ENCODE peak calls at places on chromosome 21, in four cellular contexts. L, U, R and O are unnamed samples.

GRCh38 chr21:45923146-45923545 is 58.4 kb upstream of the COL6A1 start:
- DNase-seq in L (peak), U (peak), R (peak), O (no peak)

GRCh38 chr21:37758997-37759396 is 157.3 kb downstream of the KCNJ6 start:
- DNase-seq in L (peak), U (peak), R (peak), O (no peak)

GRCh38 chr21:18249542-18250152 is 5.0 kb downstream of the CHODL start:
- DNase-seq in L (no peak), U (no peak), R (no peak), O (no peak)

GRCh38 chr21:32604484-32604883 is 7.7 kb downstream of the CFAP298 start:
- DNase-seq in L (no peak), U (no peak), R (no peak), O (no peak)

GRCh38 chr21:43658769-43659135 is 536 bp downstream of the HSF2BP start:
- DNase-seq in L (no peak), U (no peak), R (no peak), O (no peak)

GRCh38 chr21:27171704-27172103 is 204.8 kb upstream of the ADAMTS5 start:
- DNase-seq in L (no peak), U (no peak), R (no peak), O (no peak)

GRCh38 chr21:15539376-15539775 is 190.4 kb upstream of the USP25 start:
- DNase-seq in L (no peak), U (no peak), R (no peak), O (no peak)

GRCh38 chr21:44953628-44954021 is 13.8 kb downstream of the SLX9 start:
- DNase-seq in L (peak), U (no peak), R (no peak), O (no peak)

GRCh38 chr21:42019101-42019605 is 9.0 kb upstream of the ZBTB21 start:
- DNase-seq in L (no peak), U (no peak), R (no peak), O (no peak)

GRCh38 chr21:45379901-45380330 is 25.0 kb upstream of the COL18A1 start:
- DNase-seq in L (peak), U (no peak), R (no peak), O (no peak)

GRCh38 chr21:45409466-45410150 is 4.6 kb downstream of the COL18A1 start:
- DNase-seq in L (peak), U (no peak), R (no peak), O (no peak)

GRCh38 chr21:33973268-33973667 is 57.7 kb upstream of the ATP5PO start:
- DNase-seq in L (no peak), U (no peak), R (no peak), O (no peak)

GRCh38 chr21:27024316-27024715 is 57.4 kb upstream of the ADAMTS5 start:
- DNase-seq in L (no peak), U (no peak), R (no peak), O (no peak)

GRCh38 chr21:44854664-44855446 is 18.6 kb downstream of the PTTG1IP start:
- DNase-seq in L (peak), U (no peak), R (no peak), O (no peak)

GRCh38 chr21:42364304-42364865 is 1.9 kb downstream of the TFF1 start:
- DNase-seq in L (no peak), U (no peak), R (no peak), O (no peak)

GRCh38 chr21:36111238-36111637 is 23.6 kb upstream of the CBR3 start:
- DNase-seq in L (no peak), U (no peak), R (no peak), O (no peak)

GRCh38 chr21:16534408-16535099 is 804.8 kb downstream of the USP25 start:
- DNase-seq in L (peak), U (no peak), R (no peak), O (no peak)

GRCh38 chr21:45468051-45468970 is 63.3 kb downstream of the COL18A1 start:
- DNase-seq in L (peak), U (no peak), R (no peak), O (no peak)

GRCh38 chr21:40146201-40146890 is 279.1 kb downstream of the PCP4 start:
- DNase-seq in L (no peak), U (no peak), R (no peak), O (no peak)

GRCh38 chr21:15301014-15301413 is 236.2 kb upstream of the NRIP1 start:
- DNase-seq in L (no peak), U (no peak), R (no peak), O (no peak)

GRCh38 chr21:36471254-36471723 is 8.6 kb downstream of the CLDN14 start:
- DNase-seq in L (no peak), U (no peak), R (no peak), O (no peak)

GRCh38 chr21:35072960-35073359 is 23.9 kb upstream of the RUNX1 start:
- DNase-seq in L (peak), U (no peak), R (no peak), O (no peak)

GRCh38 chr21:45248893-45249381 is 38.8 kb downstream of the POFUT2 start:
- DNase-seq in L (peak), U (no peak), R (no peak), O (no peak)

GRCh38 chr21:45294509-45295291 is 7.0 kb upstream of the POFUT2 start:
- DNase-seq in L (peak), U (no peak), R (peak), O (peak)